ENCODE peak calls at places on chromosomes 6 and 20, in nine cellular contexts. B is RWPE2, C is small intestine, S is A549, R is psoas muscle, L is lung, U is lower lobe of right lung, O is neural progenitor cell, X is OCI-LY7. M is an unnamed sample.

GRCh38 chr20:4926531-4927156 is 74.7 kb downstream of the SLC23A2 start:
- DNase-seq in B (no peak), C (no peak), S (no peak), R (no peak), L (no peak), U (no peak), O (no peak), X (no peak), M (no peak)

GRCh38 chr6:30721198-30722024 is 1.3 kb downstream of the TUBB start:
- DNase-seq in B (peak; percentile 82), C (peak; percentile 87), S (no peak), R (peak; percentile 96), L (peak; percentile 90), U (peak; percentile 94), O (peak; percentile 96), X (peak; percentile 93), M (peak; percentile 87)

GRCh38 chr6:40810176-40810575 is 223.0 kb upstream of the LRFN2 start:
- DNase-seq in B (no peak), C (no peak), S (no peak), R (no peak), L (no peak), U (no peak), O (no peak), X (no peak), M (no peak)

GRCh38 chr20:62524486-62524885 is 48.7 kb upstream of the GATA5 start:
- DNase-seq in B (no peak), C (no peak), S (no peak), R (no peak), L (no peak), U (no peak), O (peak; percentile 46), X (no peak), M (no peak)

GRCh38 chr20:35490736-35491181 is 35.4 kb downstream of the CEP250 start:
- DNase-seq in B (peak; percentile 59), C (peak; percentile 42), S (no peak), R (no peak), L (peak; percentile 40), U (no peak), O (no peak), X (peak; percentile 88), M (no peak)

GRCh38 chr6:13678255-13678983 is 33.2 kb downstream of the RANBP9 start:
- DNase-seq in B (no peak), C (no peak), S (no peak), R (no peak), L (no peak), U (no peak), O (no peak), X (no peak), M (no peak)

GRCh38 chr20:50027611-50028105 is 44.9 kb downstream of the SNAI1 start:
- DNase-seq in B (peak; percentile 96), C (no peak), S (peak; percentile 87), R (peak; percentile 71), L (peak; percentile 53), U (no peak), O (no peak), X (no peak), M (no peak)

GRCh38 chr20:43820742-43821330 is 93.8 kb upstream of the TOX2 start:
- DNase-seq in B (peak; percentile 90), C (no peak), S (no peak), R (no peak), L (no peak), U (no peak), O (no peak), X (no peak), M (no peak)

GRCh38 chr20:2745936-2746635 is 53.5 kb downstream of the EBF4 start:
- DNase-seq in B (no peak), C (no peak), S (no peak), R (no peak), L (peak; percentile 16), U (no peak), O (no peak), X (no peak), M (no peak)

GRCh38 chr20:25220810-25221591 is 25.5 kb downstream of the ENTPD6 start:
- DNase-seq in B (no peak), C (no peak), S (no peak), R (peak; percentile 84), L (no peak), U (no peak), O (no peak), X (no peak), M (no peak)

GRCh38 chr6:20948531-20948930 is 414.3 kb downstream of the CDKAL1 start:
- DNase-seq in B (no peak), C (no peak), S (no peak), R (no peak), L (no peak), U (no peak), O (no peak), X (no peak), M (no peak)

GRCh38 chr6:162726997-162727346 is 594 bp downstream of the PRKN start:
- DNase-seq in B (no peak), C (peak; percentile 29), S (peak; percentile 8), R (no peak), L (no peak), U (no peak), O (no peak), X (peak; percentile 37), M (no peak)

GRCh38 chr6:2108700-2109306 is 136.6 kb downstream of the GMDS start:
- DNase-seq in B (no peak), C (no peak), S (no peak), R (no peak), L (no peak), U (no peak), O (no peak), X (no peak), M (peak; percentile 27)

GRCh38 chr20:35312348-35312747 is 20.1 kb upstream of the FAM83C start:
- DNase-seq in B (peak; percentile 98), C (no peak), S (peak; percentile 75), R (no peak), L (no peak), U (no peak), O (no peak), X (no peak), M (peak; percentile 82)

GRCh38 chr20:5504061-5504739 is 187.4 kb upstream of the PROKR2 start:
- DNase-seq in B (no peak), C (peak; percentile 74), S (no peak), R (peak; percentile 76), L (peak; percentile 49), U (peak; percentile 72), O (no peak), X (no peak), M (no peak)

GRCh38 chr6:140752234-140752633 is 1377.8 kb upstream of the CITED2 start:
- DNase-seq in B (no peak), C (no peak), S (no peak), R (no peak), L (no peak), U (no peak), O (no peak), X (no peak), M (no peak)

GRCh38 chr6:140744648-140745320 is 1370.3 kb upstream of the CITED2 start:
- DNase-seq in B (no peak), C (no peak), S (no peak), R (no peak), L (no peak), U (no peak), O (no peak), X (no peak), M (no peak)

DNA sequence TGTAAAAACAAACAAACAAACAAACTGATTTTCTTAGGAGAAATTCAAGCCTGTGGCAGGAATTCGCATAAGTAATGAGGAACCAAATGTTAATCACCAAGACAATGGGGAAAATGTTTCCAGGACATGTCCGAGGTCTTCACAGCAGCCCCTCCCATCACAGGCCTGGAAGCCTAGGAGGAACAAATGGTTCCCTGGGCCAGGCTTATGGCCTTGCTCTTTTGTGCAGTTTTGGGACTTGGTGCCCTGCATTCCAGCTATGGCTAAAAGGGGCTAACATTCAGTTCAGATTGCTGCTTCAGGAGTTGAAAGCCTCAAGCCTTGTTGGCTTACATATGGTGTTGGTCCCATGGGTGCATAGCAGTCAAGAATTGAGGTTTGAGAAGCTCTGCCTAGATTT is 1372.7 kb upstream of the CITED2 start:
- DNase-seq in B (no peak), C (no peak), S (no peak), R (no peak), L (no peak), U (no peak), O (no peak), X (no peak), M (no peak)
- H3K9me3 ChIP-seq in B (peaks cover 2% of the 10 kb centered on the region), C (no peaks in the 10 kb centered on the region), S (peaks cover 3% of the 10 kb centered on the region), R (no peaks in the 10 kb centered on the region), L (peaks cover 7% of the 10 kb centered on the region), U (no peaks in the 10 kb centered on the region), O (no peaks in the 10 kb centered on the region), X (no peaks in the 10 kb centered on the region), M (no peaks in the 10 kb centered on the region)

DNA sequence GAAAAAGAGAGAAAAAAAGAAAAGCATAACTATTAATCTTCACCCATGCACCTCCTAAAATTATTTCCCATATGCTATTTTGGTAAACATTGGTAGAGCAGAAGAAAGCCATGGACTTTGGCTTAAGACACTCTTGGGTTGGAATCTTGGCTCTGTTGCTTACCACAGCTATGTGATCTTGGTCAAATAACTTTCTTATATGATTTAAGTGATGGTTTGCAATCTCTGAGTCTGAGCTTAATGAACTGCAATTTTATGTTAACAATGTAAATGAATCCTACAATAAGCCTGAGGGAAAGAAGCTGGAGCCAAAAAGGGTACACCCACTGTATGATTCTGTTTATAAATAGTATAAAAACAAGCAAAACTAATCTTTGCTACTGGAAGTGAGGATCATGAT is 34.4 kb downstream of the ABRACL start:
- DNase-seq in B (no peak), C (no peak), S (no peak), R (no peak), L (no peak), U (no peak), O (no peak), X (no peak), M (no peak)
- H3K4me1 ChIP-seq in B (no peaks in the 10 kb centered on the region), C (no peaks in the 10 kb centered on the region), S (no peaks in the 10 kb centered on the region), R (peaks cover 15% of the 10 kb centered on the region), L (no peaks in the 10 kb centered on the region), U (no peaks in the 10 kb centered on the region), O (no peaks in the 10 kb centered on the region), X (no peaks in the 10 kb centered on the region), M (no peaks in the 10 kb centered on the region)

DNA sequence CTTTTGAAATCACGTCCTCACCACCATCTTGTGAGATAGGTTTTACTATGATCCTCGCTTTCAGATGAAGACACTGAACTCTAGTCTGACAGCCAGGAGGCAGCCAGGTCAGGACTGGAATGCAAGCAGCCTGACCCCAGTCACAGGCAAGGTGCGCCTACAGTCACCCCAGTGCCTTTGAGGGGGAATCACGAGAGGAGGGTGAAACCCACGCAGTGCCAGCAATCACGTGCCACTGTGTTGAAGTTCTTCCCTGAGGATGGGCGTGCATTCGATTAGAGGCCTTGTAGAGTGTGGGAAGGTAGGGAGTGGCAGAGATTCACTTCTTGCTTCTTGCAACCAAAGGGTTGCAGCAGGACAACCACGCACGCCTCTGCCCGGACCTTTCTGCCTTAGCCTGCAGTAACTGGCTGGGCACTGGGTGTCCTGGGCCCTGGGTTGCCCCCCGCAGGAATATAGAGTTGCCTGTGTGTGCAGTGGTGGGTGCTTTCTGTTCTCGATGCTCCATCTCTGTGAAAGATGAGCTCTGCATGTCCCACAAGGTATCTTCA is 33.7 kb upstream of the IRF4 start:
- DNase-seq in B (no peak), C (no peak), S (no peak), R (no peak), L (no peak), U (peak; percentile 49), O (no peak), X (no peak), M (no peak)
- H3K9me3 ChIP-seq in B (peaks cover 3% of the 10 kb centered on the region), C (no peaks in the 10 kb centered on the region), S (no peaks in the 10 kb centered on the region), R (no peaks in the 10 kb centered on the region), L (peaks cover 4% of the 10 kb centered on the region), U (no peaks in the 10 kb centered on the region), O (peaks cover 6% of the 10 kb centered on the region), X (no peaks in the 10 kb centered on the region), M (no peaks in the 10 kb centered on the region)

GRCh38 chr6:15355683-15356099 is 109.8 kb downstream of the JARID2 start:
- DNase-seq in B (no peak), C (no peak), S (no peak), R (no peak), L (no peak), U (no peak), O (no peak), X (peak; percentile 23), M (peak; percentile 7)
- H3K4me1 ChIP-seq in B (peaks cover 13% of the 10 kb centered on the region), C (no peaks in the 10 kb centered on the region), S (peaks cover 25% of the 10 kb centered on the region), R (peaks cover 81% of the 10 kb centered on the region), L (peaks cover 32% of the 10 kb centered on the region), U (peaks cover 36% of the 10 kb centered on the region), O (peaks cover 50% of the 10 kb centered on the region), X (peaks cover 22% of the 10 kb centered on the region), M (no peaks in the 10 kb centered on the region)

M was measured in SJCRH30.